ENCODE peak calls at places on chromosomes 16 and 17, in six cellular contexts. O is cardiac muscle cell, M is left lung, D is glutamatergic neuron, Q is PC-9, W is sigmoid colon. L is an unnamed sample.

GRCh38 chr16:88651276-88651988 is 579 bp upstream of the CYBA start:
- DNase-seq in Q (no peak), D (no peak), W (no peak), M (peak; percentile 74), O (no peak), L (peak; percentile 79)

GRCh38 chr16:610513-611381 is 20.0 kb upstream of the WFIKKN1 start:
- DNase-seq in M (no peak), D (no peak), O (no peak), W (peak; percentile 72), Q (no peak), L (no peak)

GRCh38 chr16:29290631-29291247 is 115.8 kb downstream of the NPIPB11 start:
- DNase-seq in Q (peak; percentile 100), D (peak; percentile 63), W (peak; percentile 98), O (peak; percentile 94), M (peak; percentile 99), L (peak; percentile 100)

GRCh38 chr16:80671281-80671849 is 130.6 kb downstream of the DYNLRB2 start:
- DNase-seq in D (no peak), W (no peak), O (no peak), Q (no peak), M (no peak), L (no peak)

GRCh38 chr16:47056704-47057630 is 83.5 kb upstream of the DNAJA2 start:
- DNase-seq in M (no peak), W (peak; percentile 2), Q (no peak), D (no peak), O (no peak), L (no peak)

GRCh38 chr16:53866520-53866919 is 162.6 kb downstream of the FTO start:
- DNase-seq in Q (no peak), D (no peak), W (no peak), M (no peak), O (no peak), L (no peak)

GRCh38 chr16:4260360-4260759 is 12.5 kb downstream of the TFAP4 start:
- DNase-seq in D (no peak), O (no peak), W (no peak), M (peak; percentile 84), Q (peak; percentile 27), L (no peak)

GRCh38 chr16:2090819-2091721 is 43.3 kb downstream of the TSC2 start:
- DNase-seq in D (peak; percentile 85), Q (peak; percentile 98), O (peak; percentile 55), W (no peak), M (peak; percentile 76), L (no peak)

GRCh38 chr17:80649672-80650338 is 105.2 kb downstream of the RPTOR start:
- DNase-seq in Q (peak; percentile 23), D (peak; percentile 65), O (peak; percentile 95), W (no peak), M (peak; percentile 51), L (no peak)

GRCh38 chr16:15548482-15548891 is 94.5 kb downstream of the MARF1 start:
- DNase-seq in M (no peak), O (no peak), W (no peak), Q (no peak), D (no peak), L (no peak)

GRCh38 chr17:44375196-44376017 is 11.8 kb upstream of the FAM171A2 start:
- DNase-seq in M (no peak), O (no peak), D (no peak), W (no peak), Q (no peak), L (no peak)

GRCh38 chr16:69351309-69352027 is at the start of gene TMED6:
- DNase-seq in W (no peak), O (no peak), D (no peak), M (no peak), Q (no peak), L (no peak)

GRCh38 chr16:87216824-87217205 is 100.4 kb downstream of the C16orf95 start:
- DNase-seq in Q (no peak), D (no peak), O (no peak), W (no peak), M (no peak), L (no peak)

GRCh38 chr17:77010667-77011066 is 130.1 kb upstream of the SEC14L1 start:
- DNase-seq in M (no peak), Q (no peak), O (no peak), D (no peak), W (no peak), L (no peak)

GRCh38 chr17:55037828-55038227 is 69.3 kb downstream of the STXBP4 start:
- DNase-seq in Q (no peak), W (no peak), O (no peak), D (no peak), M (no peak), L (no peak)

GRCh38 chr17:13981881-13982280 is 87.4 kb upstream of the COX10 start:
- DNase-seq in M (no peak), O (no peak), Q (no peak), W (no peak), D (no peak), L (no peak)

GRCh38 chr16:22848451-22848850 is 34.5 kb downstream of the HS3ST2 start:
- DNase-seq in M (no peak), Q (no peak), D (no peak), W (no peak), O (no peak), L (no peak)

GRCh38 chr17:80270104-80270503 is 9.5 kb downstream of the RNF213 start:
- DNase-seq in Q (no peak), O (no peak), W (no peak), M (no peak), D (no peak), L (no peak)

GRCh38 chr16:31216552-31217530 is at the start of gene PYDC1:
- DNase-seq in O (no peak), W (no peak), M (no peak), Q (no peak), D (peak; percentile 32), L (no peak)

GRCh38 chr17:77303620-77304019 is 162.9 kb downstream of the SEC14L1 start:
- DNase-seq in D (no peak), W (no peak), O (peak; percentile 16), Q (no peak), M (no peak), L (no peak)

GRCh38 chr17:4739122-4740024 is at the start of the genes CXCL16 and ZMYND15:
- DNase-seq in D (peak; percentile 63), Q (peak; percentile 75), W (peak; percentile 77), O (peak; percentile 49), M (peak; percentile 68), L (peak; percentile 76)

GRCh38 chr17:39706383-39706782 is 6.5 kb downstream of the ERBB2 start:
- DNase-seq in W (no peak), D (no peak), Q (no peak), M (no peak), O (no peak), L (no peak)

GRCh38 chr17:39702901-39703893 is 3.3 kb downstream of the ERBB2 start:
- DNase-seq in O (no peak), M (no peak), Q (no peak), D (no peak), W (no peak), L (no peak)

GRCh38 chr17:39703913-39704312 is 4.0 kb downstream of the ERBB2 start:
- DNase-seq in M (no peak), W (no peak), D (no peak), Q (no peak), O (no peak), L (no peak)

GRCh38 chr17:39705786-39706348 is 6.0 kb downstream of the ERBB2 start:
- DNase-seq in Q (peak; percentile 91), O (no peak), M (peak; percentile 81), D (no peak), W (no peak), L (no peak)

DNA sequence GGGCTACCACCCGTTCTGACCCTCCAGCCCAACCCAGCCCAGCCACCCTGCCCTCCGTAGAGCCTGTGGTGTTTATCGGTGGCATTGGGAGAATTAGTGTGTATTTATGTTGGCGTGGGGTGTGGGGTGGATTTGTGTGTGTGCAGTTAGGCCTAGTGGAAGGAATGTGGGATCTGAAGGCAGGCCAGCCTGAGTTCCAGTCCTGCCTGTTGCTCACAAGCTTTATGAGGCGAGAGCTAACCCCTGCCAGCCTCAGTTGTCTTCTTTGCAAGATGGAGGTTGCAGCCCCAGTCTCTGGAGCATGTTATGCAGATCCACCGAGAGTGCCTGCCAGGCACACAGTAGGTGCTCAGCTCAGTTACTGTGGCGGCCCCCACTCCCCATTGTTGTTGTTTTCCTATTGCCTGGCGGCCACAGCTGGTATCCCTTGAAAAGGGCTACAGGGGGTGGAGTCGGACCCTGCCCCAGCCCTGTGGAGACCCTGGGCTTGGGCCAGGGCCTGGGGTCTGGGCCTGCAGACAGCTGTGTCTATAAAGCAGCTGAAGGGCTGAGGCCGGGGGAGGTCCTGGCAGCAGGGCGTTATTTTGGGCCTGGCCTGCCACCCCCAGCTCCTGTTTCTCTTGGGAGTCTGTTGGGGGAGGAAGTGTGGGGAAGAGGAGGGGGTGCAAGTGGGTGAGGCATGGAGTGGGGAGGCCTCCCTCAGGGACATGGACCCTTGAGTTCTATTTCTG is 5.1 kb downstream of the ERBB2 start:
- DNase-seq in Q (no peak), O (peak; percentile 14), D (no peak), W (no peak), M (peak; percentile 46), L (no peak)
- TF ChIP-seq CTCF in Q (no peak), O (peak; percentile 24), D (no peak), W (peak; percentile 11), M (peak; percentile 24), L (no peak)

GRCh38 chr16:19213885-19214284 is 45.8 kb downstream of the SYT17 start:
- DNase-seq in D (no peak), O (no peak), W (no peak), Q (no peak), M (no peak), L (no peak)
- TF ChIP-seq CTCF in D (no peak), O (no peak), W (no peak), Q (peak; percentile 26), M (no peak), L (no peak)

DNA sequence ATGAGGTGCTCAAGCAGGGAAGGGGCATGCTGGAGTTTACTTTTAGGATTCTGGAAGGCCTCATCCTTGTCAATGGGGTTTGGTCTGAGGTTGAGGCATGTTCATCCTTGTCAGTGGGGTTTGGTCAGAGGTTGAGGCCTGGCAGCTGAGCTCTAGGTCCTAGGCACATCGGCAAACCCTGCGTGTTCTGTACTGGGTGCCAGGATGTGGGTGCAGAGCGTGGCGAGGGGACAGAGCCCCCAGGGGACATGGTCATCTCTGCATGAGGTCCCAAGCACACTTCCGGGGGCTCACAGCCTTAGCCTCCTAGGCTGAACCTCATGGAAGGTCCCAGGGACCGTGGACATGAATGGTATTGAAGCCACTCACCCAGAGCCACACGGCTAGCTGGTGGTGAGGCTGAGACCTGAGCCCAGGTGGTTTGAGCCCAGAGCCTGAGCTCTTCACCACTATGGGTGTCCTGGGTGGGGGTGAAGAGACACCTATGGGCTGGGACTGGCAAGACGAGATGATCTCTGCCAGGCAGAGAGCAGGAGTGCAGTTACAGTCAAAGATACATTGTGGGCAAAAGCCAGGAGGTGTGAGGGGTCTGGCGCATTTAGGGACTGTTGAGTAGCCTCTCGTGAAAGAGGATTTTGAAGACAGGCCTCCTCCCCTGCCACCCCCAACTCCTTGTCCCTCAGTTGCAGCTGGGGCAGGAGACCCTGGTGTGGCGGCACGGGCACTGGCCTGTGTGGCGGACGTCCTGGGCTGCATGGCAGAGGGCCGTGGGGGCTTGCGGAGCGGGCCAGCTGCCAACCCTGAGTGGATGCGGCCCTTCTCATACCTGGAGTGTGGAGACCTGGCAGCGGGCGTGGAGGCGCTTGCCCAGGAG is 19.3 kb downstream of the FCSK start:
- DNase-seq in O (no peak), M (no peak), Q (no peak), W (no peak), D (no peak), L (no peak)
- TF ChIP-seq CTCF in O (no peak), M (no peak), Q (no peak), W (no peak), D (no peak), L (no peak)

GRCh38 chr17:33288954-33289353 is 4.1 kb downstream of the ASIC2 start:
- DNase-seq in M (no peak), Q (no peak), O (no peak), W (no peak), D (no peak), L (no peak)
- TF ChIP-seq CTCF in M (no peak), Q (no peak), O (no peak), W (no peak), D (no peak), L (no peak)

L was measured in CD14-positive monocyte.